ENCODE peak calls at places on chromosomes 5 and 9, in nine cellular contexts. Y is H9, A is A549, B is psoas muscle, X is ovary, M is spleen, L is right lobe of liver, G is lower lobe of right lung, H is mucosa of descending colon. N is an unnamed sample.
A peak's percentile ranks its signal among the peaks of the same experiment; 100 is the strongest.

GRCh38 chr5:110768138-110768845 is 29.5 kb downstream of the SLC25A46 start:
- DNase-seq in G (no peak), B (no peak), L (no peak), H (no peak), A (no peak), M (no peak), Y (no peak), X (no peak), N (no peak)

GRCh38 chr5:149932445-149933350 is 11.9 kb downstream of the PDE6A start:
- DNase-seq in Y (peak; percentile 70), L (peak; percentile 41), A (peak; percentile 54), G (no peak), X (no peak), B (peak; percentile 73), H (no peak), M (peak; percentile 77), N (no peak)

GRCh38 chr9:129311638-129312037 is 133.6 kb upstream of the IER5L start:
- DNase-seq in H (no peak), B (peak; percentile 22), Y (no peak), M (peak; percentile 8), X (no peak), A (no peak), L (no peak), G (peak; percentile 6), N (no peak)

GRCh38 chr5:9156282-9156681 is 389.6 kb downstream of the SEMA5A start:
- DNase-seq in L (no peak), B (peak; percentile 72), M (no peak), X (no peak), A (no peak), G (no peak), Y (peak; percentile 69), H (no peak), N (no peak)

GRCh38 chr9:121529237-121529987 is 29.8 kb upstream of the GGTA1 start:
- DNase-seq in M (peak; percentile 79), G (peak; percentile 79), L (peak; percentile 87), B (peak; percentile 96), X (peak; percentile 93), Y (no peak), H (peak; percentile 84), A (no peak), N (no peak)

GRCh38 chr9:122058707-122059106 is 34.4 kb downstream of the TTLL11 start:
- DNase-seq in H (no peak), Y (no peak), L (no peak), G (no peak), B (no peak), X (no peak), M (no peak), A (no peak), N (no peak)

GRCh38 chr9:6014668-6015270 is 655 bp downstream of the RANBP6 start:
- DNase-seq in A (peak; percentile 37), X (no peak), G (no peak), Y (no peak), B (no peak), L (no peak), M (no peak), H (no peak), N (no peak)

GRCh38 chr5:107058239-107058638 is 612.5 kb downstream of the EFNA5 start:
- DNase-seq in X (no peak), Y (no peak), H (no peak), B (no peak), G (no peak), M (no peak), L (no peak), A (no peak), N (no peak)

GRCh38 chr5:24642022-24642421 is 2.8 kb downstream of the CDH10 start:
- DNase-seq in B (no peak), L (no peak), G (no peak), Y (no peak), H (no peak), X (no peak), M (no peak), A (no peak), N (peak; percentile 72)

GRCh38 chr5:39115644-39116346 is 41.6 kb upstream of the RICTOR start:
- DNase-seq in A (no peak), H (no peak), M (no peak), X (no peak), B (no peak), G (no peak), L (no peak), Y (no peak), N (no peak)

GRCh38 chr5:56569576-56569975 is 245.8 kb upstream of the MAP3K1 start:
- DNase-seq in G (no peak), H (no peak), L (no peak), A (no peak), M (no peak), X (no peak), B (no peak), Y (no peak), N (no peak)

GRCh38 chr9:68822596-68823165 is 117.6 kb downstream of the PIP5K1B start:
- DNase-seq in B (peak; percentile 72), X (no peak), M (no peak), H (no peak), A (no peak), Y (no peak), L (no peak), G (no peak), N (no peak)

GRCh38 chr5:82894754-82895153 is 182.4 kb downstream of the TMEM167A start:
- DNase-seq in M (no peak), A (no peak), B (no peak), X (no peak), Y (no peak), G (no peak), L (no peak), H (no peak), N (no peak)

GRCh38 chr5:65483474-65484346 is 2.0 kb upstream of the ADAMTS6 start:
- DNase-seq in A (no peak), L (no peak), M (no peak), X (no peak), Y (no peak), G (no peak), B (no peak), H (no peak), N (no peak)

GRCh38 chr9:116574027-116574679 is 113.0 kb upstream of the TRIM32 start:
- DNase-seq in B (no peak), A (no peak), H (no peak), Y (no peak), G (no peak), X (no peak), M (no peak), L (no peak), N (peak; percentile 82)

GRCh38 chr9:6351757-6352156 is 23.6 kb downstream of the TPD52L3 start:
- DNase-seq in M (no peak), A (no peak), B (no peak), H (no peak), G (no peak), L (no peak), Y (peak; percentile 35), X (no peak), N (no peak)

GRCh38 chr5:3428355-3428754 is 167.3 kb upstream of the IRX1 start:
- DNase-seq in G (no peak), L (no peak), X (no peak), Y (peak; percentile 54), M (no peak), H (no peak), B (no peak), A (no peak), N (no peak)

GRCh38 chr5:113760486-113760885 is 247.0 kb downstream of the YTHDC2 start:
- DNase-seq in X (no peak), L (no peak), M (no peak), H (no peak), Y (no peak), A (no peak), G (no peak), B (no peak), N (no peak)

GRCh38 chr9:125674981-125675973 is 31.7 kb downstream of the MAPKAP1 start:
- DNase-seq in A (peak; percentile 53), M (no peak), B (no peak), G (no peak), Y (no peak), L (no peak), H (no peak), X (no peak), N (no peak)

GRCh38 chr9:113863345-113863744 is 12.8 kb upstream of the ZNF618 start:
- DNase-seq in L (no peak), G (no peak), B (no peak), A (no peak), H (no peak), Y (no peak), X (no peak), M (no peak), N (no peak)

DNA sequence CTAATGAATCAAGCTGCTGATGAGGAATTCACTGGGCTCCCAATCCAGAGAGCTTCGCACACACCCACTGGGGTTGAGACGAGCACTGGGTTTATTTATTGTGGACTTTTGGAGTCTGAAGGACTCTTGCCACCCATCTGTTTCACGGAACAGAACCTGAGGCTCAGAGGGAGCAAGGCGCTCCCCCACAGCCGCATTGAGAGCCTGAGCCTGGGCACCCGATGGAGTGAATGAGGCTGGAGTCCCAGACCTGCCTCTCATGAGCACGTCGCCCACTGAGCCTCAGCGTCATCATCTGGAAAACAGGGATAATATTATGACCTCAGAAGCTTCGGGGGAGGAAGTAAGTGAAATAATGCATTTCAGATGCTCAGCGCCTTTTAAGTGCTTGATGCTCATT is 5.4 kb downstream of the NEK6 start:
- DNase-seq in B (no peak), L (no peak), G (no peak), H (peak; percentile 52), X (no peak), A (no peak), Y (no peak), M (no peak), N (no peak)
- H3K4me1 ChIP-seq in B (peaks cover 42% of the 10 kb centered on the region), L (no peaks in the 10 kb centered on the region), G (peaks cover 87% of the 10 kb centered on the region), H (peaks cover 72% of the 10 kb centered on the region), X (peaks cover 21% of the 10 kb centered on the region), A (peaks cover 72% of the 10 kb centered on the region), Y (peaks cover 11% of the 10 kb centered on the region), M (peaks cover 93% of the 10 kb centered on the region), N (peaks cover 29% of the 10 kb centered on the region)

GRCh38 chr9:34242830-34243229 is 64.0 kb downstream of the UBAP1 start:
- DNase-seq in A (no peak), B (no peak), Y (no peak), H (no peak), M (no peak), L (no peak), X (no peak), G (no peak), N (no peak)
- H3K4me1 ChIP-seq in A (peaks cover 5% of the 10 kb centered on the region), B (peaks cover 31% of the 10 kb centered on the region), Y (no peaks in the 10 kb centered on the region), H (no peaks in the 10 kb centered on the region), M (no peaks in the 10 kb centered on the region), L (no peaks in the 10 kb centered on the region), X (peaks cover 16% of the 10 kb centered on the region), G (peaks cover 12% of the 10 kb centered on the region), N (no peaks in the 10 kb centered on the region)

DNA sequence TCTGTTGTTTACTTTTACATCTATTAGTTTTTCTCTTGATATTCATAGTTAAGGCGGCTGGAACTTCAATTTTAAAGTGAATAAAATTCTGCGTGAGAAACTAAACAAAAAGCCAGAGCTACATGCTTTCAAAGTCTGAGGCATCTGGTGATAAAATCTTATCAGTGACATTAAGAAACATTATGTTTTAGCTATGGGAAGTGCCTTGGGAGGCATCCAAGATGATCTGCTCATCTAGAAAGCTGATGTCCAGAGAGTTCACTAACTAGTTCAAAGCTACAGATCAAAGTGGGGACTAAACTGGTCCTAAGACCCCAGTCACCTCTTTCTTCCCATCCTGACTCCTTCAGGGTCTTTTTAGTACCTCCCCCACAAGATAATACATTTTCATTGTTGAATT is 37.2 kb downstream of the MRPS27 start:
- DNase-seq in M (no peak), L (no peak), B (no peak), G (no peak), Y (no peak), X (no peak), A (no peak), H (no peak), N (no peak)
- H3K4me1 ChIP-seq in M (peaks cover 7% of the 10 kb centered on the region), L (no peaks in the 10 kb centered on the region), B (peaks cover 14% of the 10 kb centered on the region), G (peaks cover 27% of the 10 kb centered on the region), Y (no peaks in the 10 kb centered on the region), X (peaks cover 5% of the 10 kb centered on the region), A (peaks cover 34% of the 10 kb centered on the region), H (no peaks in the 10 kb centered on the region), N (peaks cover 5% of the 10 kb centered on the region)

GRCh38 chr5:80198920-80199319 is 56.9 kb downstream of the SERINC5 start:
- DNase-seq in X (no peak), M (no peak), L (no peak), A (no peak), G (no peak), B (no peak), H (no peak), Y (no peak), N (no peak)
- H3K4me1 ChIP-seq in X (peaks cover 18% of the 10 kb centered on the region), M (peaks cover 6% of the 10 kb centered on the region), L (no peaks in the 10 kb centered on the region), A (no peaks in the 10 kb centered on the region), G (peaks cover 34% of the 10 kb centered on the region), B (peaks cover 17% of the 10 kb centered on the region), H (peaks cover 7% of the 10 kb centered on the region), Y (peaks cover 8% of the 10 kb centered on the region), N (peaks cover 4% of the 10 kb centered on the region)

N was measured in HAP-1.